ENCODE peak calls at places on chromosome 13, in six cellular contexts. C is T-helper 9 cell; S is stimulated activated CD8-positive, alpha-beta memory T cell treated with anti-CD3 and anti-CD28 coated beads, Interleukin-7, amount 100 ng/mL, for 1 hour; X is COLO829; M is T1000; O is NCI-H1105 treated with DMSO at 0.1 percent for 48 hours. F is an unnamed sample.

GRCh38 chr13:27446986-27447583 is 3.3 kb downstream of the MTIF3 start:
- DNase-seq in M (no peak), C (no peak), X (no peak), O (no peak), S (no peak), F (no peak)

GRCh38 chr13:51834581-51835158 is 10.3 kb downstream of the TMEM272 start:
- DNase-seq in X (no peak), M (no peak), S (no peak), O (no peak), C (no peak), F (no peak)

GRCh38 chr13:50589139-50589538 is 254.4 kb downstream of the DLEU7 start:
- DNase-seq in C (no peak), M (no peak), O (no peak), X (no peak), S (no peak), F (no peak)

GRCh38 chr13:23020246-23020843 is 160.4 kb upstream of the SGCG start:
- DNase-seq in S (no peak), X (peak; percentile 25), M (no peak), O (peak; percentile 43), C (no peak), F (no peak)

GRCh38 chr13:33519561-33520479 is 234.3 kb upstream of the STARD13 start:
- DNase-seq in O (no peak), X (no peak), S (no peak), M (no peak), C (no peak), F (no peak)

GRCh38 chr13:71304861-71305260 is 562.1 kb downstream of the DACH1 start:
- DNase-seq in C (no peak), M (no peak), X (no peak), O (no peak), S (no peak), F (no peak)

GRCh38 chr13:93225610-93226009 is 997 bp upstream of the GPC6 start:
- DNase-seq in M (no peak), C (no peak), S (no peak), O (no peak), X (no peak), F (no peak)

GRCh38 chr13:39612023-39612637 is 9.1 kb upstream of the LHFPL6 start:
- DNase-seq in S (no peak), X (peak; percentile 60), M (no peak), C (peak; percentile 54), O (peak; percentile 48), F (no peak)

GRCh38 chr13:31267126-31267784 is 67.5 kb downstream of the B3GLCT start:
- DNase-seq in X (peak; percentile 5), S (no peak), C (no peak), M (no peak), O (no peak), F (no peak)

GRCh38 chr13:109481046-109481445 is 305.3 kb downstream of the IRS2 start:
- DNase-seq in S (no peak), M (peak; percentile 59), C (no peak), O (no peak), X (no peak), F (no peak)

GRCh38 chr13:95530178-95530577 is 22.3 kb upstream of the CLDN10 start:
- DNase-seq in C (no peak), X (no peak), M (no peak), S (no peak), O (peak; percentile 67), F (no peak)

GRCh38 chr13:72986197-72986596 is 72.6 kb upstream of the KLF5 start:
- DNase-seq in C (no peak), X (no peak), S (no peak), O (no peak), M (no peak), F (no peak)

GRCh38 chr13:35881360-35881759 is 249.8 kb downstream of the DCLK1 start:
- DNase-seq in C (no peak), X (no peak), S (no peak), O (peak; percentile 5), M (no peak), F (no peak)

GRCh38 chr13:65036999-65037398 is 2193.1 kb downstream of the PCDH9 start:
- DNase-seq in X (no peak), C (no peak), S (no peak), M (no peak), O (no peak), F (no peak)

GRCh38 chr13:113404723-113405471 is 41.0 kb upstream of the GRTP1 start:
- DNase-seq in M (no peak), O (peak; percentile 92), C (no peak), S (no peak), X (no peak), F (no peak)

GRCh38 chr13:106532111-106532929 is 3.1 kb downstream of the EFNB2 start:
- DNase-seq in S (no peak), X (no peak), M (no peak), C (no peak), O (no peak), F (no peak)

GRCh38 chr13:29937836-29938235 is 87.4 kb upstream of the UBL3 start:
- DNase-seq in O (no peak), M (no peak), X (no peak), S (no peak), C (peak; percentile 11), F (no peak)

GRCh38 chr13:113393226-113393571 is 29.3 kb upstream of the GRTP1 start:
- DNase-seq in O (no peak), S (no peak), C (no peak), X (no peak), M (no peak), F (no peak)

GRCh38 chr13:49935171-49936084 is 712 bp downstream of the SPRYD7 start:
- DNase-seq in M (peak; percentile 10), C (peak; percentile 12), X (peak; percentile 17), O (no peak), S (peak; percentile 1), F (no peak)

GRCh38 chr13:44373601-44374347 is at the start of gene SERP2:
- DNase-seq in X (no peak), S (no peak), M (no peak), C (no peak), O (no peak), F (no peak)